ENCODE peak calls at places on chromosomes 4 and X, in four cellular contexts. M is HL-60, W is GM12878, Q is K562. Z is an unnamed sample.

GRCh38 chrX:9677098-9677739 is 88.4 kb downstream of the GPR143 start:
- DNase-seq in Q (no peak), W (peak), M (peak), Z (peak)

GRCh38 chrX:97587171-97587570 is 703.5 kb downstream of the RPA4 start:
- DNase-seq in W (no peak), Q (no peak), M (no peak), Z (no peak)

GRCh38 chr4:185817403-185817818 is 5.4 kb upstream of the SORBS2 start:
- DNase-seq in M (no peak), Q (no peak), W (no peak), Z (no peak)

GRCh38 chr4:74117024-74117534 is 18.1 kb upstream of the CXCL2 start:
- DNase-seq in W (no peak), Q (no peak), M (no peak), Z (no peak)

GRCh38 chrX:2445662-2446623 is 54.8 kb downstream of the DHRSX start:
- DNase-seq in Q (no peak), W (no peak), M (no peak), Z (no peak)

GRCh38 chr4:1766336-1767057 is 26.6 kb upstream of the FGFR3 start:
- DNase-seq in M (no peak), Q (peak), W (no peak), Z (no peak)

GRCh38 chrX:109841869-109842579 is 109.0 kb upstream of the ACSL4 start:
- DNase-seq in M (no peak), Q (peak), W (no peak), Z (no peak)

GRCh38 chr4:19026281-19026680 is 1004.7 kb upstream of the LCORL start:
- DNase-seq in M (no peak), Q (no peak), W (no peak), Z (no peak)

GRCh38 chr4:121656269-121656641 is 40.5 kb downstream of the ANXA5 start:
- DNase-seq in W (peak), M (peak), Q (peak), Z (no peak)

GRCh38 chrX:148995661-148996060 is 495.2 kb downstream of the AFF2 start:
- DNase-seq in W (no peak), M (no peak), Q (no peak), Z (no peak)

GRCh38 chr4:187006189-187006618 is 282.5 kb upstream of the FAT1 start:
- DNase-seq in Q (no peak), W (no peak), M (no peak), Z (no peak)

GRCh38 chr4:14841801-14842748 is 160.2 kb upstream of the CPEB2 start:
- DNase-seq in M (no peak), W (no peak), Q (no peak), Z (no peak)

GRCh38 chrX:40444798-40445496 is 135.8 kb upstream of the ATP6AP2 start:
- DNase-seq in M (no peak), W (no peak), Q (no peak), Z (no peak)

GRCh38 chr4:154590329-154591006 is at the start of gene FGA:
- DNase-seq in M (no peak), W (no peak), Q (no peak), Z (no peak)
- TF ChIP-seq POLR2AphosphoS5 in M (no peak), W (no peak), Q (no peak), Z (no peak)

GRCh38 chr4:40423735-40424134 is 88.6 kb downstream of the CHRNA9 start:
- DNase-seq in M (peak), W (no peak), Q (no peak), Z (no peak)
- TF ChIP-seq SPI1 in M (no peak), W (no peak), Q (no peak), Z (no peak)

GRCh38 chr4:64821612-64822011 is 412.4 kb upstream of the TECRL start:
- DNase-seq in M (no peak), Q (no peak), W (no peak), Z (no peak)
- TF ChIP-seq POLR2AphosphoS5 in M (no peak), Q (no peak), W (no peak), Z (no peak)

GRCh38 chr4:158571736-158572135 is 50.1 kb downstream of the RXFP1 start:
- DNase-seq in Q (no peak), W (no peak), M (no peak), Z (no peak)
- TF ChIP-seq SPI1 in Q (no peak), W (no peak), M (no peak), Z (no peak)

GRCh38 chr4:82352118-82352824 is 21.5 kb downstream of the HNRNPD start:
- DNase-seq in Q (no peak), W (no peak), M (no peak), Z (no peak)
- TF ChIP-seq POLR2AphosphoS5 in Q (peak), W (peak), M (peak), Z (no peak)

DNA sequence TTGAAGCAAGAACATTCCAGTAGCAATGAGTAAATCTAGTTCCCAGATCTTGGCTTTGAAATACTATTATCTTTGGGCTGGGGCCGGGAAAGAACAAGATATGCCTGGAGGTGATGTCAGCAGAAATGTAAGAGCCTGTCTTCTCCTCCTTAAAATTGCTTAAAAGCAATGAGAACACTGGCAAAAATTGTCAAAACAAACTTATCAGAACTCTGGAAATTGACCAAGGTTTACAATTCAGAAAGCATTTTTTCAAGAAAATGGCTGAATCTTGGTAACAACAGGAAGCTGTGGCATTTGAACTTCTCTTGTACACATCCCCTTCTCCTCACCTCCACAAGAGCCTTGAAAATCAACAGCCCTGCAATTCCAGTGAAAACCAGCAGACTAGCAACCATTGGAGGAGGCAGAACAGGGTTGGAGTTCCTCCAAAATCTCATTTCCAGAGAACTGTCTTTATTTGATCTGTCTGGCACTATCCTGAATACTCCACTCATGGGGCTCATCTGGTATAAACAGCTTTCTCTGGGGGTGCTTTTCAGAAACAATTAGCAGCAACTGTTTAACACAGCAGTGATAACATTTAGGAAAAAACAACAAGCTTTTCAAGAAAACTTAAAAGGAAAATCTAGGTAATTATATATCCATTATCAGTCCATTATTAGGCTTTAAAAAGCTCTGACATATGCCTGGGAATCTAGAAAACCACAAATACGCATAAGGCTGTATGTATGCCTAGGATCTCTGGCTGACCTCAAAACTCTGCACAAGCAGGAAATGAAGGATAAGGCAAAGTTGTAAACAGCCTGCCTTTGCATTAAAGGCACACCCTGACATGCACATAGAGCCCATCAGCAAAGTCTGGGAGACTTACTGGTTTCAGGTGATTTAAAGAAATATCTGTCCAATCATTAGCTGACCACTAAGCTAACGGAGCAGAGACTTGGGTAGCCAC is 13.7 kb downstream of the TIMP1 start:
- DNase-seq in Q (no peak), M (no peak), W (no peak), Z (no peak)
- TF ChIP-seq SPI1 in Q (no peak), M (no peak), W (no peak), Z (no peak)

GRCh38 chr4:138890921-138891570 is 124.5 kb upstream of the NOCT start:
- DNase-seq in M (no peak), Q (no peak), W (no peak), Z (no peak)
- TF ChIP-seq POLR2AphosphoS5 in M (no peak), Q (no peak), W (no peak), Z (no peak)

GRCh38 chrX:134658002-134658401 is 269 bp downstream of the PLAC1 start:
- DNase-seq in Q (no peak), W (no peak), M (no peak), Z (no peak)

GRCh38 chrX:134661295-134661694 is 3.0 kb upstream of the PLAC1 start:
- DNase-seq in W (no peak), Q (no peak), M (no peak), Z (no peak)

GRCh38 chrX:134660627-134661026 is 2.4 kb upstream of the PLAC1 start:
- DNase-seq in W (no peak), M (no peak), Q (no peak), Z (no peak)

GRCh38 chrX:134659761-134660160 is 1.5 kb upstream of the PLAC1 start:
- DNase-seq in W (no peak), Q (no peak), M (no peak), Z (no peak)

DNA sequence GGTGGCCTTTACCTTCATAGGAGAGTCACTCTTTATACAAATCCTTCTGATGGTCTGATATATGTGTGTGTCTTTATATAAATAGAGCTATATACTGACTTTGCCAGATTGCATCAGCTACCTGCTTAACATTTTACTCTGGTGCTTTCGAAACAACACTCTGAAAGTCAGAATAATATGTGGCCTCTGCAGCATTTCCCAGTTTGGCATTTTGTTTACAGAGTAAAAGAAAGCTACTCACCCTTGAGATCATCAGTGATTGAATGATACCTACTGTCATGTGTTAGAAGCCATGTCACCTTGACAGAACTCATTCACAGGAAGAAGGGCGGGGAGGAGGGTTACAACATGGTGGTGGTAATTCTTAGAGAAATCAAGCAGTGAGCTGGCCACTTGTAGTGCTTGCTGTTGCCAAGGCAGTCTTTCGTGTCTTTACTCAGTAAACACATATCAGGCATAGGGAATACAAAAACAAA is at the start of gene PLAC1:
- DNase-seq in Q (no peak), W (no peak), M (no peak), Z (no peak)
- TF ChIP-seq SPI1 in Q (no peak), W (no peak), M (no peak), Z (no peak)

Z was measured in GM12891.